ENCODE peak calls at places on chromosomes 4 and X, in eight cellular contexts. O is WTC11; D is OCI-LY7; Y is uterus; L is brain microvascular endothelial cell; S is foreskin fibroblast; G is esophagus squamous epithelium; K is CD8-positive, alpha-beta T cell. P is an unnamed sample.

GRCh38 chr4:175784986-175785525 is 27.0 kb downstream of the GPM6A start:
- DNase-seq in K (no peak), Y (no peak), O (no peak), D (no peak), S (no peak), G (no peak), L (no peak), P (no peak)

GRCh38 chr4:130368668-130369067 is 1272.7 kb downstream of the C4orf33 start:
- DNase-seq in D (no peak), K (no peak), S (no peak), O (no peak), L (no peak), G (no peak), Y (no peak), P (no peak)

GRCh38 chr4:150297861-150298474 is 219.7 kb downstream of the DCLK2 start:
- DNase-seq in O (peak), L (peak), G (no peak), D (peak), S (peak), K (no peak), Y (no peak), P (peak)

GRCh38 chr4:138616775-138617174 is 374.6 kb upstream of the SLC7A11 start:
- DNase-seq in D (no peak), L (peak), S (peak), G (no peak), K (no peak), Y (no peak), O (no peak), P (no peak)

GRCh38 chr4:1247811-1248261 is 1.1 kb downstream of the CTBP1 start:
- DNase-seq in K (no peak), Y (no peak), D (no peak), L (no peak), O (peak), S (no peak), G (no peak), P (no peak)

GRCh38 chr4:3202836-3203820 is 45.8 kb upstream of the MSANTD1 start:
- DNase-seq in G (no peak), K (no peak), Y (peak), S (peak), D (no peak), L (no peak), O (no peak), P (no peak)

GRCh38 chr4:168309781-168310180 is 8.8 kb downstream of the DDX60 start:
- DNase-seq in S (no peak), G (no peak), D (no peak), O (no peak), L (no peak), K (no peak), Y (no peak), P (no peak)

GRCh38 chr4:14095881-14096280 is 468.4 kb upstream of the BOD1L1 start:
- DNase-seq in K (no peak), G (no peak), S (no peak), L (no peak), O (no peak), D (no peak), Y (no peak), P (no peak)

GRCh38 chr4:1631136-1631535 is 53.0 kb downstream of the FAM53A start:
- DNase-seq in O (no peak), S (no peak), K (no peak), D (no peak), Y (no peak), G (no peak), L (no peak), P (no peak)

GRCh38 chr4:55808187-55808586 is 11.4 kb upstream of the EXOC1L start:
- DNase-seq in G (no peak), D (no peak), O (no peak), Y (no peak), L (no peak), K (no peak), S (no peak), P (peak)

GRCh38 chr4:163764569-163764968 is 270.1 kb downstream of the TMA16 start:
- DNase-seq in S (no peak), O (no peak), G (no peak), D (no peak), L (no peak), K (no peak), Y (no peak), P (no peak)

GRCh38 chr4:151627491-151627890 is 133.3 kb downstream of the GATB start:
- DNase-seq in K (no peak), L (no peak), Y (no peak), S (peak), D (no peak), G (no peak), O (no peak), P (no peak)

GRCh38 chrX:119145241-119145653 is 17.6 kb upstream of the KIAA1210 start:
- DNase-seq in K (no peak), S (peak), D (peak), L (no peak), Y (no peak), O (peak), G (no peak), P (peak)

GRCh38 chr4:89283226-89283974 is 24.2 kb downstream of the GPRIN3 start:
- DNase-seq in G (no peak), S (peak), Y (no peak), L (peak), O (no peak), D (no peak), K (peak), P (no peak)

GRCh38 chr4:113328514-113328913 is 279.1 kb downstream of the ANK2 start:
- DNase-seq in S (no peak), D (peak), G (no peak), O (peak), Y (no peak), K (no peak), L (no peak), P (peak)
- TF ChIP-seq CTCF in S (peak), D (peak), G (no peak), O (peak), Y (no peak), K (peak), L (peak), P (peak)

GRCh38 chrX:72371405-72371804 is 65.7 kb upstream of the CITED1 start:
- DNase-seq in L (no peak), G (no peak), O (no peak), D (no peak), S (no peak), K (no peak), Y (no peak), P (no peak)
- TF ChIP-seq CTCF in L (no peak), G (no peak), O (no peak), D (no peak), S (no peak), K (no peak), Y (no peak), P (no peak)

DNA sequence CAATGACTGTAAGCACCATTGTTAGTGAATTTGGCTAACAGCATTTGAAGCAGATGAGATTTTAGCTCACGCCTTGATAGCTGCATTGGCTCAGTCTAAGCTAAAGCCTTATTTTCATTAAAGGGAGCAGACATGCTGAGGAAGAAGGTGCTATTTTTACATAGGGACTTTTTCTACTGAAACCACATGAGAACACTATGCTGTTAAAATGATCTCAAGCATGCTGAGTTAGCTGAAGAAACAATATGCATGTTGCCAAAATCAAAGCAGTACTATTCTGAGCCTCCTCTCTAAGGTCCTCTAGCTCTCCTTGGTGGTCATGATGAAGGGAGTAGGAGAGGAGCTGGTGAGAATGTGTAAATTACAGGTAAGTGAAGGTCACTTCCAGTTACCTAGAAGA is 134.4 kb upstream of the JADE1 start:
- DNase-seq in Y (no peak), K (no peak), G (no peak), O (no peak), S (no peak), D (peak), L (no peak), P (no peak)
- TF ChIP-seq CTCF in Y (no peak), K (no peak), G (no peak), O (no peak), S (no peak), D (no peak), L (no peak), P (no peak)

GRCh38 chrX:132022115-132022862 is 813 bp upstream of the STK26 start:
- DNase-seq in L (no peak), K (no peak), D (peak), O (peak), Y (no peak), G (no peak), S (peak), P (no peak)
- TF ChIP-seq CTCF in L (peak), K (peak), D (peak), O (no peak), Y (peak), G (peak), S (peak), P (no peak)

DNA sequence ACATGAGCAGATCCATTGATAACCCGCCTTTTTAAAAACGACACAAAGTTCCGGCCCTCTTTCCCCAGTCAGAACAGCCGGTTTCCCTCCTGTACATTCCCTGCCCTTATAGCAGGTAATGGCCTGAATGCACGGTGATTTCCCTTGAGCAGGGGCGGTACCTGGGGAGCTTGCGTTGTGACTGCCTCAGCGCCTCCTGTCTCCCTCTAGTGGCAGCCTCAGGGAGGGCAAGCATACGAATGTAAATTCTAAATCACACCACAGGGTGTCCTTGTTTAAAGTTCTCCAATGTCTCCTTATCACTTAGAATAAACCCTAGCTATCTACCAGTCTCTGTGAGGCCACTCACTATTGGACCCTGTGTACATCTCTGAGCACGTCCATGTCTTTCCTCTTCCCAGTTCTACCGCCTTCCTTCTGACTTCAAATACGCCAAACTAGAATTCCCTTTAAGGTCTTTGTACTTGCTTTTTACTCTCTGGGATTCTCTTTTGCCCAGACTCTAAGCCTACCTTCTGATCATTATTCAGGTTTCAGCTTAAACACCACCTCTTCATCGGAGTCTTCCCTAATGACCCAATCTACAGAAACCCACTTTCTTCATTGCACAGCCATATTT is 18.4 kb upstream of the LDB2 start:
- DNase-seq in S (peak), D (peak), L (peak), G (no peak), K (peak), O (peak), Y (no peak), P (peak)
- TF ChIP-seq CTCF in S (peak), D (peak), L (peak), G (peak), K (peak), O (peak), Y (peak), P (peak)

DNA sequence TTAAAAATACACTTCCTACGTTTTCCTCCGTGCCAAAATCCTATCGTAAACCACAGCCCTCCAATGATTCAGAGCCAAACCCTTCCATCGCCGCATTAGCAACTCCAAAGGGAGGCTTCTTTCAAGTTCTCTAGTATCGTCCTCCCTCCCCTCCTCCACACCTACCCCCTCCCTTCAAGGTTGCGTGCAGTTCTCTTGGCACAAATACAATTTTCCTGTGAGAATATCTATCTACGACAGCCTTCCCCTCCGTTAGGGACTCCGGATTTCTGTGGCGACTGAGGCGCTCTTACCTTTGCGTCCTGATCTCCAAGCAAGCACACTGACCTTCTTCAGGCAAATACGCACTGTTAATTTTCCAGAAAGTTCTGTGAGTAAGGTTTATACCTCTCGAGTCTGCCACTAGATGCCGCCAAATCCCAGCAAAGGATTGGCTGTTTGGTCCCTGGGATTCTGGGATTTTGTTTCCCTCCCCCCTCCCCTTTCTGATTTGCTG is 1.2 kb upstream of the MORF4L2 start:
- DNase-seq in L (peak), S (peak), O (peak), K (peak), G (no peak), Y (peak), D (peak), P (peak)
- TF ChIP-seq CTCF in L (peak), S (peak), O (no peak), K (peak), G (peak), Y (peak), D (peak), P (peak)

GRCh38 chrX:85544609-85545008 is 165.1 kb upstream of the POF1B start:
- DNase-seq in G (no peak), D (no peak), S (peak), K (no peak), O (no peak), L (no peak), Y (no peak), P (no peak)
- TF ChIP-seq CTCF in G (peak), D (peak), S (no peak), K (peak), O (no peak), L (peak), Y (no peak), P (peak)

DNA sequence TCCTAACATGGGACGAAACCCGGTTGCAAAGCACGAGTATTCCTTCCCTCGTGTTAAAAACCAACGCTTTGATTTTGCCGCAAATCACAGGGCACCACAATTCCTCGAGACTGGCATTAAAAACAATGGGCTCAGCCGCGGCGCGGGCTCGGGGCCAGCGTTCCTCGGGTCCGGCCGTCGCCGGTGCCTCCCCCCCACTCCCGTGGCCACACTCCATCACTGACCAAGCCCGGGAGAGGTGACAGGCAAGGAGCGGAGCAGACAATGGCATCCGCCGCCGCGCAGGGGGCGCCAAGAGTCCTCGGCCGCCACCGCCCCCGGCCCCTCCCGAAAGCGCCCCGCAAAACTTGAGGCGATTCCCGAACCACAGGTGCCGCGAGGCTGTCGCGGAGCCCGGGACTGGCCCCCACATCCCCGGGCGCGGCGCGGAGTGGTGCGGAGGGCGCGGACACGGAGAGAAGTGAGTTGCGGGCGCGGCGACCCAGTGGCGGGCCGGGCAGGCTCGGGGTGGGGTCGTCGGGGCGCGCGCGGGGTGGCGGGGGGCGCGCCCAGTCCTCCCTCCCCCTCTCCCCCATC is 445 bp downstream of the AP1S2 start:
- DNase-seq in S (peak), L (no peak), D (peak), O (peak), K (peak), G (peak), Y (peak), P (peak)
- TF ChIP-seq CTCF in S (no peak), L (no peak), D (peak), O (no peak), K (peak), G (peak), Y (no peak), P (no peak)

P was measured in glutamatergic neuron.